ENCODE peak calls at places on chromosome 13, in six cellular contexts. J, Q, B, Y, V and G are unnamed samples.

GRCh38 chr13:27271572-27272096 is 1.0 kb downstream of the RASL11A start:
- DNase-seq in J (no peak), Q (no peak), Y (no peak), V (no peak), B (no peak), G (no peak)

GRCh38 chr13:57627663-57628062 is 3.9 kb upstream of the PCDH17 start:
- DNase-seq in Y (peak; percentile 55), V (no peak), B (no peak), Q (peak; percentile 2), J (no peak), G (no peak)

GRCh38 chr13:23574421-23574820 is 4.2 kb downstream of the TNFRSF19 start:
- DNase-seq in J (no peak), V (no peak), Y (no peak), Q (no peak), B (no peak), G (peak; percentile 54)

GRCh38 chr13:23674795-23675640 is 104.8 kb downstream of the TNFRSF19 start:
- DNase-seq in B (no peak), V (no peak), Q (peak; percentile 99), Y (peak; percentile 28), J (no peak), G (no peak)

GRCh38 chr13:29901714-29902631 is 51.6 kb upstream of the UBL3 start:
- DNase-seq in Y (peak; percentile 73), Q (peak; percentile 97), V (no peak), J (no peak), B (peak; percentile 83), G (no peak)

GRCh38 chr13:46010148-46010547 is 42.4 kb downstream of the ZC3H13 start:
- DNase-seq in J (no peak), Q (no peak), Y (peak; percentile 22), B (no peak), V (peak; percentile 11), G (no peak)

GRCh38 chr13:111541345-111541744 is 220.9 kb downstream of the TEX29 start:
- DNase-seq in Y (no peak), V (no peak), J (no peak), B (no peak), Q (no peak), G (no peak)

GRCh38 chr13:44703371-44703770 is 127.2 kb upstream of the TSC22D1 start:
- DNase-seq in J (no peak), Y (peak; percentile 23), Q (peak; percentile 87), V (no peak), B (peak; percentile 37), G (no peak)

DNA sequence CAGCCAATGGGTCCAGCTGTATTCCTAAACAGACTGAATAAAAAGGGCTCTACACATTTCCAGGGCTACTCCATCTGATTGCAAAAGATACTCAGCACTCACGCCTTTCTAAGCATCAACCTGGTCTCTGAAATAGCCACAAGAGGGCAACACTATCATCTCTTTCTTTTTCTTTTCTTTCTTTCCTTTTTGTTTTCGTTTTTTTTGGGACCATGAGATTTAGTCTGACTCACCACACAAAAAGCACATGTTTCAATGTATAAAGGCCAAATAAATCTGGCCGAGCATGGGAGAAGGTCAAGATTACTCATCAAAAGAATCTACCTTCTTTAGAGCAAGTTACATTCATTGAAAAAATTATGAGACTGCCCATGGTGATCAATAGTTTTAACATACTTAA is 805.6 kb upstream of the ARGLU1 start:
- DNase-seq in J (no peak), B (no peak), Y (peak; percentile 53), V (no peak), Q (peak; percentile 91), G (no peak)
- TF ChIP-seq CTCF in J (peak; percentile 31), B (no peak), Y (peak; percentile 79), V (peak; percentile 33), Q (peak; percentile 84), G (peak; percentile 80)

GRCh38 chr13:59261928-59262488 is 901.7 kb downstream of the DIAPH3 start:
- DNase-seq in B (no peak), Q (peak; percentile 12), Y (peak; percentile 18), J (no peak), V (peak; percentile 8), G (no peak)
- TF ChIP-seq CTCF in B (peak; percentile 20), Q (peak; percentile 44), Y (peak; percentile 47), J (peak; percentile 22), V (peak; percentile 27), G (peak; percentile 54)

DNA sequence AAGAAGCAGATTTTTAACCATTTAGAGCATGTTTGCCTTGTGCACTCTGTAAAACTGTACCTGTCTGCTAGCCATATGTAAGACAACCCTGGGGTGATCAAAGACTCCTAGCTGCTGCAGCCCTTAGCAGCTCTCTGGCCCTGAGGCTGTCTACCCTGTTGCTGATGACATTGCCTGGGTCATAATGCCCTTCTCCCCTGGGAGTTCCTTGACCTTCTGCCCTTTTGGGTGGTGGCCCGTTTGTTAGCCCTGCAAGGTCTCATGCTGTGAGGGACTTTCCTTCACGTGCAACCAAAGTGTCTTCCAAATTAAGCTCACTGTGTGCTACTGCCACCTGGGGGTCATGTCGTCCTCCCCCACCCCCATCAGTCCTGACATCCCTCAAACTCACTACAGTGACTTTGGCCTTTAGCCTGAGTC is 7.4 kb downstream of the GPC6 start:
- DNase-seq in V (no peak), B (no peak), Q (no peak), Y (peak; percentile 23), J (no peak), G (peak; percentile 70)
- TF ChIP-seq CTCF in V (no peak), B (no peak), Q (no peak), Y (peak; percentile 21), J (peak; percentile 8), G (peak; percentile 70)

DNA sequence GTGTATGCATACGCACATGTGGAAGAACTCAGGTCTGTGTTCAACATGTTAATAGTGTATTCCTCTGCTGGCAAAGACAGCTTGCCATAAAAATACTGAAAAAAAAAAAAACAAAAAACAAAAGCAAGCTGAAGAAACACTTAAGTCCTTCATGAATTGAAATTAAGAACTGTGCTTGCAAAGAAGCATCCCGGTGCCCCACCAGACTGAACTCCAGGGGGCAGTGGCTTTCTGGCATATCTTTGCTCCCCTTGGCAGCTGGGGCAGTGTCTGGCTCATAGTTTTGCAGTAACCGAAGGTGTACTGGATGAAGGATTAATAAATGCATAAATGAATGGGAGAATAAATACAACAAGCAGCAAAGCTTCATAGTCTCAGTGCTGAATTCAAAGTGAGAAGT is 187.6 kb downstream of the LHFPL6 start:
- DNase-seq in Y (no peak), J (no peak), Q (peak; percentile 43), V (peak; percentile 47), B (no peak), G (peak; percentile 40)
- TF ChIP-seq CTCF in Y (peak; percentile 27), J (peak; percentile 43), Q (peak; percentile 53), V (peak; percentile 41), B (peak; percentile 67), G (peak; percentile 42)

DNA sequence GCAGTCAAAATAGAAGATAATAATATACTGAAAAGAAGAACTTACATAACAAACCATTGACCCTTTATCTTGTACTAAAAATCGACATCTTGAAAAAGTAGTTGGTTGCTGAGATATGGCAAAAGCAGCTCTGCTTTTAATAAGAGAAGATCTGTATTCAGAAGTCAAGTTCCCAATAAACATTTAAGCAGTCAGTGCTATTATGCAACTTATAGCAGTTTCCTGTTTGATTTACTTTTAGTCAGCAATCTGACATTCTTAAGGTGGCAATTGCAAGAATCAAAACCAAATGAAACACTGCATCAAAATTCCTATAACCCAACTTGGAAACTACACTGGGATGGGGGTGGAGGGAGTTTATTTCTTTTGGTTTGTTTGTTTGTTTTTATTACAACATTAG is 165.5 kb downstream of the TBC1D4 start:
- DNase-seq in J (no peak), B (no peak), V (no peak), Y (no peak), Q (peak; percentile 34), G (no peak)
- TF ChIP-seq CTCF in J (no peak), B (no peak), V (no peak), Y (no peak), Q (no peak), G (no peak)